ENCODE peak calls at places on chromosomes 7 and 10, in ten cellular contexts. One of them, this sample, is unnamed.

GRCh38 chr10:61760943-61761824 is 98.5 kb downstream of the CABCOCO1 start:
- DNase-seq in activated CD4-positive, alpha-beta T cell treated with anti-CD3 and anti-CD28 coated beads, Interleukin-2, amount 50 U/mL, for 1 hour: no peak
- DNase-seq in HCEC 1CT: peak
- DNase-seq in nephron progenitor cell: no peak
- DNase-seq in activated gamma-delta T cell treated with anti-CD3 and anti-CD28 coated beads, Interleukin-2, amount 50 U/mL, for 16 hours: no peak
- DNase-seq in fibroblast of the aortic adventitia: peak
- DNase-seq in RWPE1: peak
- DNase-seq in HL-60: no peak
- DNase-seq in EL: peak
- DNase-seq in cardiac fibroblast: peak
- DNase-seq in this sample: peak

GRCh38 chr10:12907651-12908050 is 93.9 kb downstream of the CCDC3 start:
- DNase-seq in nephron progenitor cell: peak
- DNase-seq in EL: peak
- DNase-seq in HCEC 1CT: no peak
- DNase-seq in activated CD4-positive, alpha-beta T cell treated with anti-CD3 and anti-CD28 coated beads, Interleukin-2, amount 50 U/mL, for 1 hour: no peak
- DNase-seq in cardiac fibroblast: peak
- DNase-seq in fibroblast of the aortic adventitia: peak
- DNase-seq in RWPE1: no peak
- DNase-seq in activated gamma-delta T cell treated with anti-CD3 and anti-CD28 coated beads, Interleukin-2, amount 50 U/mL, for 16 hours: no peak
- DNase-seq in HL-60: no peak
- DNase-seq in this sample: no peak

GRCh38 chr7:117012284-117013174 is 59.2 kb downstream of the ST7 start:
- DNase-seq in RWPE1: peak
- DNase-seq in HCEC 1CT: peak
- DNase-seq in EL: peak
- DNase-seq in activated CD4-positive, alpha-beta T cell treated with anti-CD3 and anti-CD28 coated beads, Interleukin-2, amount 50 U/mL, for 1 hour: no peak
- DNase-seq in activated gamma-delta T cell treated with anti-CD3 and anti-CD28 coated beads, Interleukin-2, amount 50 U/mL, for 16 hours: no peak
- DNase-seq in cardiac fibroblast: peak
- DNase-seq in nephron progenitor cell: no peak
- DNase-seq in fibroblast of the aortic adventitia: peak
- DNase-seq in HL-60: peak
- DNase-seq in this sample: peak

GRCh38 chr7:135714534-135715009 is 13.4 kb downstream of the SLC13A4 start:
- DNase-seq in nephron progenitor cell: peak
- DNase-seq in fibroblast of the aortic adventitia: peak
- DNase-seq in RWPE1: peak
- DNase-seq in HL-60: no peak
- DNase-seq in EL: peak
- DNase-seq in HCEC 1CT: peak
- DNase-seq in cardiac fibroblast: peak
- DNase-seq in activated CD4-positive, alpha-beta T cell treated with anti-CD3 and anti-CD28 coated beads, Interleukin-2, amount 50 U/mL, for 1 hour: no peak
- DNase-seq in activated gamma-delta T cell treated with anti-CD3 and anti-CD28 coated beads, Interleukin-2, amount 50 U/mL, for 16 hours: no peak
- DNase-seq in this sample: peak

GRCh38 chr10:129507216-129507615 is 40.2 kb downstream of the MGMT start:
- DNase-seq in nephron progenitor cell: no peak
- DNase-seq in HCEC 1CT: no peak
- DNase-seq in fibroblast of the aortic adventitia: no peak
- DNase-seq in cardiac fibroblast: no peak
- DNase-seq in EL: no peak
- DNase-seq in HL-60: no peak
- DNase-seq in activated gamma-delta T cell treated with anti-CD3 and anti-CD28 coated beads, Interleukin-2, amount 50 U/mL, for 16 hours: no peak
- DNase-seq in activated CD4-positive, alpha-beta T cell treated with anti-CD3 and anti-CD28 coated beads, Interleukin-2, amount 50 U/mL, for 1 hour: no peak
- DNase-seq in RWPE1: no peak
- DNase-seq in this sample: no peak

GRCh38 chr10:8112230-8112915 is 57.9 kb downstream of the GATA3 start:
- DNase-seq in activated CD4-positive, alpha-beta T cell treated with anti-CD3 and anti-CD28 coated beads, Interleukin-2, amount 50 U/mL, for 1 hour: no peak
- DNase-seq in nephron progenitor cell: no peak
- DNase-seq in EL: no peak
- DNase-seq in cardiac fibroblast: no peak
- DNase-seq in fibroblast of the aortic adventitia: no peak
- DNase-seq in activated gamma-delta T cell treated with anti-CD3 and anti-CD28 coated beads, Interleukin-2, amount 50 U/mL, for 16 hours: no peak
- DNase-seq in HL-60: no peak
- DNase-seq in RWPE1: no peak
- DNase-seq in HCEC 1CT: no peak
- DNase-seq in this sample: no peak

GRCh38 chr10:103667390-103667789 is 173.9 kb downstream of the NEURL1 start:
- DNase-seq in RWPE1: no peak
- DNase-seq in activated CD4-positive, alpha-beta T cell treated with anti-CD3 and anti-CD28 coated beads, Interleukin-2, amount 50 U/mL, for 1 hour: no peak
- DNase-seq in nephron progenitor cell: peak
- DNase-seq in EL: no peak
- DNase-seq in HL-60: no peak
- DNase-seq in HCEC 1CT: no peak
- DNase-seq in cardiac fibroblast: peak
- DNase-seq in fibroblast of the aortic adventitia: peak
- DNase-seq in activated gamma-delta T cell treated with anti-CD3 and anti-CD28 coated beads, Interleukin-2, amount 50 U/mL, for 16 hours: no peak
- DNase-seq in this sample: no peak

GRCh38 chr7:136353287-136353686 is 376.1 kb upstream of the MTPN start:
- DNase-seq in HL-60: no peak
- DNase-seq in RWPE1: no peak
- DNase-seq in fibroblast of the aortic adventitia: no peak
- DNase-seq in HCEC 1CT: no peak
- DNase-seq in EL: no peak
- DNase-seq in activated CD4-positive, alpha-beta T cell treated with anti-CD3 and anti-CD28 coated beads, Interleukin-2, amount 50 U/mL, for 1 hour: no peak
- DNase-seq in cardiac fibroblast: no peak
- DNase-seq in nephron progenitor cell: no peak
- DNase-seq in activated gamma-delta T cell treated with anti-CD3 and anti-CD28 coated beads, Interleukin-2, amount 50 U/mL, for 16 hours: no peak
- DNase-seq in this sample: no peak

GRCh38 chr10:76296885-76297775 is 865.7 kb downstream of the LRMDA start:
- DNase-seq in HCEC 1CT: no peak
- DNase-seq in activated gamma-delta T cell treated with anti-CD3 and anti-CD28 coated beads, Interleukin-2, amount 50 U/mL, for 16 hours: no peak
- DNase-seq in RWPE1: no peak
- DNase-seq in activated CD4-positive, alpha-beta T cell treated with anti-CD3 and anti-CD28 coated beads, Interleukin-2, amount 50 U/mL, for 1 hour: no peak
- DNase-seq in HL-60: no peak
- DNase-seq in fibroblast of the aortic adventitia: peak
- DNase-seq in EL: no peak
- DNase-seq in cardiac fibroblast: peak
- DNase-seq in nephron progenitor cell: no peak
- DNase-seq in this sample: no peak

GRCh38 chr10:114094795-114095194 is 51.1 kb downstream of the ADRB1 start:
- DNase-seq in HL-60: no peak
- DNase-seq in activated CD4-positive, alpha-beta T cell treated with anti-CD3 and anti-CD28 coated beads, Interleukin-2, amount 50 U/mL, for 1 hour: no peak
- DNase-seq in cardiac fibroblast: no peak
- DNase-seq in activated gamma-delta T cell treated with anti-CD3 and anti-CD28 coated beads, Interleukin-2, amount 50 U/mL, for 16 hours: no peak
- DNase-seq in RWPE1: no peak
- DNase-seq in nephron progenitor cell: no peak
- DNase-seq in HCEC 1CT: no peak
- DNase-seq in EL: no peak
- DNase-seq in fibroblast of the aortic adventitia: no peak
- DNase-seq in this sample: no peak

GRCh38 chr7:133016629-133017028 is 65.3 kb downstream of the CHCHD3 start:
- DNase-seq in HCEC 1CT: no peak
- DNase-seq in activated CD4-positive, alpha-beta T cell treated with anti-CD3 and anti-CD28 coated beads, Interleukin-2, amount 50 U/mL, for 1 hour: no peak
- DNase-seq in HL-60: no peak
- DNase-seq in EL: no peak
- DNase-seq in fibroblast of the aortic adventitia: no peak
- DNase-seq in activated gamma-delta T cell treated with anti-CD3 and anti-CD28 coated beads, Interleukin-2, amount 50 U/mL, for 16 hours: no peak
- DNase-seq in RWPE1: no peak
- DNase-seq in cardiac fibroblast: no peak
- DNase-seq in nephron progenitor cell: no peak
- DNase-seq in this sample: no peak

GRCh38 chr7:54662701-54663100 is 96.3 kb downstream of the SEC61G start:
- DNase-seq in nephron progenitor cell: no peak
- DNase-seq in activated CD4-positive, alpha-beta T cell treated with anti-CD3 and anti-CD28 coated beads, Interleukin-2, amount 50 U/mL, for 1 hour: no peak
- DNase-seq in HL-60: no peak
- DNase-seq in cardiac fibroblast: no peak
- DNase-seq in EL: no peak
- DNase-seq in fibroblast of the aortic adventitia: no peak
- DNase-seq in activated gamma-delta T cell treated with anti-CD3 and anti-CD28 coated beads, Interleukin-2, amount 50 U/mL, for 16 hours: no peak
- DNase-seq in RWPE1: no peak
- DNase-seq in HCEC 1CT: no peak
- DNase-seq in this sample: no peak

GRCh38 chr10:126504051-126504760 is 115.9 kb upstream of the ADAM12 start:
- DNase-seq in EL: peak
- DNase-seq in activated gamma-delta T cell treated with anti-CD3 and anti-CD28 coated beads, Interleukin-2, amount 50 U/mL, for 16 hours: no peak
- DNase-seq in HL-60: peak
- DNase-seq in HCEC 1CT: peak
- DNase-seq in cardiac fibroblast: peak
- DNase-seq in RWPE1: peak
- DNase-seq in nephron progenitor cell: peak
- DNase-seq in activated CD4-positive, alpha-beta T cell treated with anti-CD3 and anti-CD28 coated beads, Interleukin-2, amount 50 U/mL, for 1 hour: no peak
- DNase-seq in fibroblast of the aortic adventitia: peak
- DNase-seq in this sample: peak

GRCh38 chr10:124354411-124355382 is 64.0 kb downstream of the OAT start:
- DNase-seq in fibroblast of the aortic adventitia: peak
- DNase-seq in cardiac fibroblast: peak
- DNase-seq in activated CD4-positive, alpha-beta T cell treated with anti-CD3 and anti-CD28 coated beads, Interleukin-2, amount 50 U/mL, for 1 hour: peak
- DNase-seq in activated gamma-delta T cell treated with anti-CD3 and anti-CD28 coated beads, Interleukin-2, amount 50 U/mL, for 16 hours: no peak
- DNase-seq in EL: peak
- DNase-seq in HCEC 1CT: peak
- DNase-seq in HL-60: peak
- DNase-seq in RWPE1: no peak
- DNase-seq in nephron progenitor cell: peak
- DNase-seq in this sample: peak

GRCh38 chr7:1567893-1568292 is 1.9 kb downstream of the PSMG3 start:
- DNase-seq in nephron progenitor cell: no peak
- DNase-seq in cardiac fibroblast: peak
- DNase-seq in activated CD4-positive, alpha-beta T cell treated with anti-CD3 and anti-CD28 coated beads, Interleukin-2, amount 50 U/mL, for 1 hour: no peak
- DNase-seq in RWPE1: no peak
- DNase-seq in HCEC 1CT: no peak
- DNase-seq in activated gamma-delta T cell treated with anti-CD3 and anti-CD28 coated beads, Interleukin-2, amount 50 U/mL, for 16 hours: no peak
- DNase-seq in EL: peak
- DNase-seq in fibroblast of the aortic adventitia: peak
- DNase-seq in HL-60: no peak
- DNase-seq in this sample: peak

GRCh38 chr7:40283391-40283790 is 148.6 kb downstream of the SUGCT start:
- DNase-seq in activated CD4-positive, alpha-beta T cell treated with anti-CD3 and anti-CD28 coated beads, Interleukin-2, amount 50 U/mL, for 1 hour: no peak
- DNase-seq in cardiac fibroblast: no peak
- DNase-seq in HL-60: no peak
- DNase-seq in EL: no peak
- DNase-seq in HCEC 1CT: no peak
- DNase-seq in activated gamma-delta T cell treated with anti-CD3 and anti-CD28 coated beads, Interleukin-2, amount 50 U/mL, for 16 hours: no peak
- DNase-seq in nephron progenitor cell: no peak
- DNase-seq in fibroblast of the aortic adventitia: no peak
- DNase-seq in RWPE1: no peak
- DNase-seq in this sample: no peak

GRCh38 chr10:43700306-43700705 is 51.6 kb upstream of the ZNF32 start:
- DNase-seq in cardiac fibroblast: peak
- DNase-seq in HCEC 1CT: no peak
- DNase-seq in activated gamma-delta T cell treated with anti-CD3 and anti-CD28 coated beads, Interleukin-2, amount 50 U/mL, for 16 hours: no peak
- DNase-seq in EL: peak
- DNase-seq in fibroblast of the aortic adventitia: peak
- DNase-seq in HL-60: no peak
- DNase-seq in nephron progenitor cell: no peak
- DNase-seq in activated CD4-positive, alpha-beta T cell treated with anti-CD3 and anti-CD28 coated beads, Interleukin-2, amount 50 U/mL, for 1 hour: no peak
- DNase-seq in RWPE1: no peak
- DNase-seq in this sample: peak

GRCh38 chr7:113891828-113892227 is 27.0 kb downstream of the PPP1R3A start:
- DNase-seq in HL-60: no peak
- DNase-seq in EL: peak
- DNase-seq in HCEC 1CT: peak
- DNase-seq in cardiac fibroblast: peak
- DNase-seq in activated gamma-delta T cell treated with anti-CD3 and anti-CD28 coated beads, Interleukin-2, amount 50 U/mL, for 16 hours: no peak
- DNase-seq in nephron progenitor cell: no peak
- DNase-seq in fibroblast of the aortic adventitia: peak
- DNase-seq in RWPE1: peak
- DNase-seq in activated CD4-positive, alpha-beta T cell treated with anti-CD3 and anti-CD28 coated beads, Interleukin-2, amount 50 U/mL, for 1 hour: no peak
- DNase-seq in this sample: no peak

GRCh38 chr7:111051832-111052231 is 39.1 kb upstream of the LRRN3 start:
- DNase-seq in RWPE1: no peak
- DNase-seq in activated CD4-positive, alpha-beta T cell treated with anti-CD3 and anti-CD28 coated beads, Interleukin-2, amount 50 U/mL, for 1 hour: no peak
- DNase-seq in cardiac fibroblast: no peak
- DNase-seq in EL: no peak
- DNase-seq in fibroblast of the aortic adventitia: no peak
- DNase-seq in HL-60: no peak
- DNase-seq in nephron progenitor cell: no peak
- DNase-seq in activated gamma-delta T cell treated with anti-CD3 and anti-CD28 coated beads, Interleukin-2, amount 50 U/mL, for 16 hours: no peak
- DNase-seq in HCEC 1CT: no peak
- DNase-seq in this sample: no peak

GRCh38 chr7:23938937-23939552 is 229.0 kb downstream of the STK31 start:
- DNase-seq in activated CD4-positive, alpha-beta T cell treated with anti-CD3 and anti-CD28 coated beads, Interleukin-2, amount 50 U/mL, for 1 hour: no peak
- DNase-seq in RWPE1: peak
- DNase-seq in fibroblast of the aortic adventitia: peak
- DNase-seq in HCEC 1CT: peak
- DNase-seq in nephron progenitor cell: peak
- DNase-seq in cardiac fibroblast: peak
- DNase-seq in HL-60: peak
- DNase-seq in EL: peak
- DNase-seq in activated gamma-delta T cell treated with anti-CD3 and anti-CD28 coated beads, Interleukin-2, amount 50 U/mL, for 16 hours: no peak
- DNase-seq in this sample: no peak

GRCh38 chr10:120979435-120980315 is 128.5 kb downstream of the WDR11 start:
- DNase-seq in HL-60: peak
- DNase-seq in activated gamma-delta T cell treated with anti-CD3 and anti-CD28 coated beads, Interleukin-2, amount 50 U/mL, for 16 hours: no peak
- DNase-seq in EL: no peak
- DNase-seq in cardiac fibroblast: no peak
- DNase-seq in HCEC 1CT: no peak
- DNase-seq in RWPE1: peak
- DNase-seq in nephron progenitor cell: peak
- DNase-seq in activated CD4-positive, alpha-beta T cell treated with anti-CD3 and anti-CD28 coated beads, Interleukin-2, amount 50 U/mL, for 1 hour: no peak
- DNase-seq in fibroblast of the aortic adventitia: no peak
- DNase-seq in this sample: peak

GRCh38 chr7:136698231-136698630 is 170.2 kb upstream of the CHRM2 start:
- DNase-seq in cardiac fibroblast: peak
- DNase-seq in EL: no peak
- DNase-seq in HL-60: no peak
- DNase-seq in activated CD4-positive, alpha-beta T cell treated with anti-CD3 and anti-CD28 coated beads, Interleukin-2, amount 50 U/mL, for 1 hour: no peak
- DNase-seq in RWPE1: no peak
- DNase-seq in HCEC 1CT: no peak
- DNase-seq in activated gamma-delta T cell treated with anti-CD3 and anti-CD28 coated beads, Interleukin-2, amount 50 U/mL, for 16 hours: no peak
- DNase-seq in fibroblast of the aortic adventitia: no peak
- DNase-seq in nephron progenitor cell: no peak
- DNase-seq in this sample: no peak

GRCh38 chr7:101134399-101134980 is 7.6 kb downstream of the SERPINE1 start:
- DNase-seq in nephron progenitor cell: no peak
- DNase-seq in HL-60: no peak
- DNase-seq in cardiac fibroblast: peak
- DNase-seq in EL: peak
- DNase-seq in fibroblast of the aortic adventitia: peak
- DNase-seq in HCEC 1CT: peak
- DNase-seq in activated gamma-delta T cell treated with anti-CD3 and anti-CD28 coated beads, Interleukin-2, amount 50 U/mL, for 16 hours: no peak
- DNase-seq in RWPE1: no peak
- DNase-seq in activated CD4-positive, alpha-beta T cell treated with anti-CD3 and anti-CD28 coated beads, Interleukin-2, amount 50 U/mL, for 1 hour: no peak
- DNase-seq in this sample: no peak

GRCh38 chr10:103254538-103255325 is 9.0 kb downstream of the RPEL1 start:
- DNase-seq in activated CD4-positive, alpha-beta T cell treated with anti-CD3 and anti-CD28 coated beads, Interleukin-2, amount 50 U/mL, for 1 hour: no peak
- DNase-seq in activated gamma-delta T cell treated with anti-CD3 and anti-CD28 coated beads, Interleukin-2, amount 50 U/mL, for 16 hours: no peak
- DNase-seq in HL-60: no peak
- DNase-seq in fibroblast of the aortic adventitia: peak
- DNase-seq in EL: peak
- DNase-seq in RWPE1: peak
- DNase-seq in cardiac fibroblast: no peak
- DNase-seq in nephron progenitor cell: no peak
- DNase-seq in HCEC 1CT: peak
- DNase-seq in this sample: no peak

GRCh38 chr7:128113839-128114238 is 82.6 kb upstream of the LRRC4 start:
- DNase-seq in HCEC 1CT: no peak
- DNase-seq in cardiac fibroblast: no peak
- DNase-seq in activated gamma-delta T cell treated with anti-CD3 and anti-CD28 coated beads, Interleukin-2, amount 50 U/mL, for 16 hours: no peak
- DNase-seq in fibroblast of the aortic adventitia: no peak
- DNase-seq in HL-60: no peak
- DNase-seq in activated CD4-positive, alpha-beta T cell treated with anti-CD3 and anti-CD28 coated beads, Interleukin-2, amount 50 U/mL, for 1 hour: no peak
- DNase-seq in RWPE1: no peak
- DNase-seq in EL: no peak
- DNase-seq in nephron progenitor cell: no peak
- DNase-seq in this sample: no peak

GRCh38 chr10:124384142-124384541 is 34.6 kb downstream of the OAT start:
- DNase-seq in nephron progenitor cell: no peak
- DNase-seq in activated CD4-positive, alpha-beta T cell treated with anti-CD3 and anti-CD28 coated beads, Interleukin-2, amount 50 U/mL, for 1 hour: no peak
- DNase-seq in HL-60: no peak
- DNase-seq in activated gamma-delta T cell treated with anti-CD3 and anti-CD28 coated beads, Interleukin-2, amount 50 U/mL, for 16 hours: no peak
- DNase-seq in EL: no peak
- DNase-seq in cardiac fibroblast: peak
- DNase-seq in RWPE1: no peak
- DNase-seq in HCEC 1CT: no peak
- DNase-seq in fibroblast of the aortic adventitia: peak
- DNase-seq in this sample: no peak

GRCh38 chr10:78212134-78212785 is 178.6 kb downstream of the RPS24 start:
- DNase-seq in RWPE1: no peak
- DNase-seq in fibroblast of the aortic adventitia: peak
- DNase-seq in activated gamma-delta T cell treated with anti-CD3 and anti-CD28 coated beads, Interleukin-2, amount 50 U/mL, for 16 hours: no peak
- DNase-seq in activated CD4-positive, alpha-beta T cell treated with anti-CD3 and anti-CD28 coated beads, Interleukin-2, amount 50 U/mL, for 1 hour: no peak
- DNase-seq in cardiac fibroblast: peak
- DNase-seq in EL: no peak
- DNase-seq in HCEC 1CT: no peak
- DNase-seq in HL-60: no peak
- DNase-seq in nephron progenitor cell: no peak
- DNase-seq in this sample: no peak

GRCh38 chr10:93746844-93747284 is 10.9 kb upstream of the LGI1 start:
- DNase-seq in nephron progenitor cell: no peak
- DNase-seq in fibroblast of the aortic adventitia: peak
- DNase-seq in cardiac fibroblast: peak
- DNase-seq in HCEC 1CT: peak
- DNase-seq in HL-60: no peak
- DNase-seq in EL: peak
- DNase-seq in RWPE1: peak
- DNase-seq in activated CD4-positive, alpha-beta T cell treated with anti-CD3 and anti-CD28 coated beads, Interleukin-2, amount 50 U/mL, for 1 hour: no peak
- DNase-seq in activated gamma-delta T cell treated with anti-CD3 and anti-CD28 coated beads, Interleukin-2, amount 50 U/mL, for 16 hours: no peak
- DNase-seq in this sample: peak